ENCODE peak calls at places on chromosomes 13 and 19, in seven cellular contexts. I, Z, S, V, D, K and N are unnamed samples.

GRCh38 chr19:16421982-16422381 is 49.8 kb downstream of the EPS15L1 start:
- DNase-seq in D (no peak), Z (no peak), V (no peak), I (no peak), S (no peak), K (no peak), N (no peak)

GRCh38 chr19:41456342-41456918 is 13.5 kb downstream of the ERICH4 start:
- DNase-seq in Z (no peak), S (peak), I (no peak), V (no peak), D (no peak), K (no peak), N (no peak)

GRCh38 chr13:98044301-98044700 is 90.8 kb downstream of the IPO5 start:
- DNase-seq in D (no peak), Z (no peak), I (no peak), S (no peak), K (no peak), V (no peak), N (no peak)

GRCh38 chr13:63628310-63628709 is 2212.7 kb upstream of the PCDH20 start:
- DNase-seq in Z (no peak), K (no peak), S (no peak), D (no peak), I (no peak), V (no peak), N (no peak)

GRCh38 chr13:94390881-94391280 is 88.6 kb downstream of the DCT start:
- DNase-seq in Z (no peak), I (no peak), D (no peak), S (no peak), K (no peak), V (no peak), N (no peak)

GRCh38 chr19:44552324-44552723 is 22.8 kb upstream of the CEACAM20 start:
- DNase-seq in Z (peak), D (no peak), V (no peak), I (no peak), S (no peak), K (no peak), N (no peak)

GRCh38 chr13:83878691-83879410 is 3.4 kb downstream of the SLITRK1 start:
- DNase-seq in Z (no peak), I (peak), S (no peak), K (no peak), V (no peak), D (no peak), N (no peak)

GRCh38 chr19:21256722-21257121 is 72.5 kb downstream of the ZNF708 start:
- DNase-seq in V (no peak), K (no peak), Z (no peak), S (no peak), I (no peak), D (no peak), N (no peak)

GRCh38 chr19:13956365-13956744 is 4.0 kb downstream of the DCAF15 start:
- DNase-seq in V (no peak), S (no peak), Z (no peak), K (no peak), D (no peak), I (peak), N (no peak)

GRCh38 chr19:10289167-10289835 is 451 bp upstream of the ICAM5 start:
- DNase-seq in Z (no peak), V (no peak), D (peak), K (no peak), I (peak), S (peak), N (peak)

GRCh38 chr13:48266967-48267639 is 34.1 kb downstream of the ITM2B start:
- DNase-seq in V (no peak), K (no peak), S (no peak), D (no peak), Z (no peak), I (no peak), N (no peak)

GRCh38 chr13:110294146-110294545 is 12.8 kb downstream of the COL4A1 start:
- DNase-seq in I (no peak), Z (no peak), K (no peak), V (peak), D (no peak), S (no peak), N (no peak)

GRCh38 chr19:47609885-47610545 is 1.1 kb downstream of the BICRA start:
- DNase-seq in S (no peak), K (peak), Z (peak), I (peak), V (peak), D (peak), N (peak)

GRCh38 chr13:110524484-110525254 is 36.9 kb downstream of the RAB20 start:
- DNase-seq in Z (peak), V (peak), K (no peak), S (no peak), I (no peak), D (no peak), N (no peak)

GRCh38 chr13:64158910-64159309 is 2743.3 kb upstream of the PCDH20 start:
- DNase-seq in D (no peak), K (no peak), Z (no peak), S (no peak), V (no peak), I (no peak), N (no peak)

GRCh38 chr13:99379856-99380255 is 72.7 kb upstream of the GPR183 start:
- DNase-seq in K (no peak), S (no peak), I (no peak), D (no peak), V (no peak), Z (no peak), N (no peak)

GRCh38 chr13:106570354-106570822 is 2.5 kb upstream of the ARGLU1 start:
- DNase-seq in V (peak), K (peak), Z (peak), S (no peak), D (peak), I (peak), N (peak)

GRCh38 chr13:79722885-79723445 is 242.0 kb downstream of the NDFIP2 start:
- DNase-seq in Z (no peak), D (no peak), I (no peak), S (no peak), K (no peak), V (peak), N (no peak)

GRCh38 chr13:111919826-111920225 is 147.1 kb upstream of the SOX1 start:
- DNase-seq in I (no peak), S (no peak), Z (no peak), K (no peak), D (no peak), V (no peak), N (no peak)

GRCh38 chr13:109812375-109812774 is 26.0 kb upstream of the IRS2 start:
- DNase-seq in I (peak), K (no peak), D (no peak), S (no peak), Z (no peak), V (no peak), N (no peak)

GRCh38 chr19:46416077-46416709 is 2.8 kb upstream of the CCDC8 start:
- DNase-seq in D (no peak), K (no peak), S (peak), Z (peak), V (peak), I (peak), N (no peak)

GRCh38 chr19:14003279-14004051 is 2.7 kb downstream of the RFX1 start:
- DNase-seq in D (no peak), S (no peak), I (peak), Z (no peak), K (no peak), V (no peak), N (no peak)

GRCh38 chr19:27746691-27747380 is 1466.1 kb downstream of the UQCRFS1 start:
- DNase-seq in V (peak), K (no peak), Z (peak), I (peak), D (no peak), S (no peak), N (no peak)

GRCh38 chr13:43195551-43195950 is 172.2 kb downstream of the DNAJC15 start:
- DNase-seq in V (no peak), S (no peak), D (no peak), I (no peak), Z (no peak), K (no peak), N (no peak)

GRCh38 chr19:58557253-58558065 is 952 bp downstream of the UBE2M start:
- DNase-seq in K (no peak), D (no peak), S (no peak), V (peak), Z (no peak), I (peak), N (no peak)

GRCh38 chr13:70723732-70724131 is 615.5 kb upstream of the KLHL1 start:
- DNase-seq in I (no peak), Z (no peak), V (no peak), S (no peak), K (no peak), D (no peak), N (no peak)

DNA sequence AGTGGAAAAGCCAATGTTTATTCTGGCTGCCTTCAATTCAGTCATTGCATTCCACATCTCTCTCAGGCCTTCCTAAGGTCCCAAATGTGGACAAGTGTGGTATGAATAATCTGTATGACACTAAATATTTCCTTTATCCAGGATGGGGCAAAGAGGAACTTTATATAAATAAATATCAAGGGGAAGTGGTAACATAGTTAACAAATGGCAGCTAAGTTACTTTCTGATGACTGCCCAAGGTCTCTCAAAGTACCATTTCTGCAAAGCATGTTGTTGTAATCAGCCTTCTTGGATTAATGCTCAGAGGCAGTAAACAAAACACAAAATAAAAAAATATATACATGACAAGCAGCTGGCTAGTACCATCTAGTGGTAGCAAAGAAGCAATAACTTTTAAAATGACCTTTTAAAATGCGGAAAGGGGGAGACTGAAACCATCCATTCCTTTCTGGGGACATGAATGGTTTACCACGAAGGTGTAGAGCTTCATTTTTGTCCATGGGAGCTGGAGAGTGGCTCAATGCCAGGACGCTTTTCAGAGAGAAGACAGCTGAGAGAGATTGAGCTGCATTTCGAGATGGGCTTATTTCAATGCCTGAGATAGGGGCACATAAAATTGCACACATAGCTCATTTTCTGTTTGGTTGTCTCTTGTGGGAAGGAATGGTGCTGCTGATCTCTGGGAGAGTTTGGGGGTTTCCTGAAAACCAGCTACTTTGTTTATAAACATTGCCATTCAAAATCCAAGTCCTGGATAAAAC is 259.2 kb downstream of the RFC3 start:
- DNase-seq in D (no peak), Z (no peak), I (no peak), S (peak), V (no peak), K (no peak), N (no peak)
- TF ChIP-seq CTCF in D (no peak), Z (peak), I (peak), S (peak), V (peak), K (no peak), N (no peak)

DNA sequence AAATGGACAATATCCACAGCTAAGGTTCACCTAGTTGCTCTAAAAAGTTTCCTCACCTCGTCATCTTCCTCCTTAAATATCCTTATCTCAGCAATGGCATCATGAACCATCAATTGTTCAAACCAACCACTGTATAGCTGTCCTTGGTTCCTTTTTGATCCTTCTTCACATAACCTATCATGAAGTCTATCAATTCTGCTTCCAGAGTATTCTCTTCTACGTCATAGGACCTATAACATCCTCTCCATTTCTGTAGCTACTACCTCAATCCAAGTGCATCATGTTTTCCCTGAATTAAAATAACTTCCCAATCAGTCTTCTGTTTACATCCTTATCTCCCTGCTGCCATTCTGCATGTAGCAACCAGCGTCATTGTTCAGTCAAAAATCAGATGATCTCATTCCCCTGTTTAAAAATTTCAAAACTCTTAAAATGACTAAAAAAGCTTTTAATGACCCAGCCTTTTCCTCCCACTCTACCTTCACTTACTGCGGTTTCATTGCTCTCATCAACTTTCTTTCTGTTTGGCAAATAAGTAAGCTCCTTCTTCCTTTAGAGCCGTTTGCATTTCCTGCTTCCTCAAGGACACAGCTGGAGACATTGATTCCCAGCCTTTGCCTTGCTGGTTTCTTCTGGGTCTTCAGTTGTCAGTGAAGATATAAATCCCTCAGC is 223.9 kb upstream of the MIR17HG start:
- DNase-seq in D (no peak), S (no peak), V (no peak), K (no peak), I (no peak), Z (no peak), N (no peak)
- TF ChIP-seq CTCF in D (no peak), S (no peak), V (no peak), K (no peak), I (no peak), Z (no peak), N (no peak)

GRCh38 chr13:77827350-77827749 is 91.3 kb downstream of the EDNRB start:
- DNase-seq in V (no peak), S (no peak), D (no peak), K (no peak), Z (no peak), I (no peak), N (no peak)
- TF ChIP-seq CTCF in V (no peak), S (no peak), D (no peak), K (no peak), Z (no peak), I (no peak), N (no peak)

DNA sequence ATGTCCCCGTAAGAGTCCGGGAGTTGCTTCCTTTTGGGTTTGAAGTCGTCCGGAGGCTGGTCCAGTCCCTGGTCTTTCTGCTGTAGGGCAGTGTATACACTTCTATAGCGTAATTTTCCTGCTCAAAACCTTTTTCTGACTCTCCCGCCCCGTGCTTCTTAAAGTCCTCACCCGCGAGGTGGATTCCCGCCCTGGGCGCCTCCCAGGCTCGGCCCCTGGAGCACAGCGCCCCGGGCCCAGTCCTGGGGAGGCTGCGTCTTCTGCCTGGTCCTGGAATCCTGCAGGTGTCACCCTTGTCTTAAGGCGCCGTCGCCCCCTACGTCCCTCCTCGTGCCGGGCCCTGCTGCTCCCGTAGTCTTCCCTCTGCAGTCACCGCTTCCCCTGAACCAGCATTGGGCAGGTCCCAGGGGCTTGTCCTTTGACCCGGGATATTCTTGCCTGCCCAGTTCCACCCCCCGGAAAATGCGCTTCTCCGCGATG is 34.4 kb upstream of the ZNF808 start:
- DNase-seq in S (no peak), D (no peak), V (no peak), Z (peak), K (no peak), I (no peak), N (no peak)
- TF ChIP-seq CTCF in S (no peak), D (no peak), V (no peak), Z (no peak), K (no peak), I (peak), N (no peak)

GRCh38 chr13:81677857-81678256 is 1336.9 kb upstream of the SPRY2 start:
- DNase-seq in S (no peak), Z (no peak), I (no peak), K (no peak), V (no peak), D (no peak), N (no peak)

GRCh38 chr13:81686877-81687276 is 1346.0 kb upstream of the SPRY2 start:
- DNase-seq in V (no peak), I (no peak), K (no peak), Z (no peak), S (peak), D (no peak), N (no peak)

GRCh38 chr13:81683526-81683925 is 1342.6 kb upstream of the SPRY2 start:
- DNase-seq in V (no peak), Z (no peak), I (no peak), D (no peak), K (no peak), S (no peak), N (no peak)
- TF ChIP-seq CTCF in V (no peak), Z (no peak), I (no peak), D (no peak), K (no peak), S (no peak), N (no peak)

DNA sequence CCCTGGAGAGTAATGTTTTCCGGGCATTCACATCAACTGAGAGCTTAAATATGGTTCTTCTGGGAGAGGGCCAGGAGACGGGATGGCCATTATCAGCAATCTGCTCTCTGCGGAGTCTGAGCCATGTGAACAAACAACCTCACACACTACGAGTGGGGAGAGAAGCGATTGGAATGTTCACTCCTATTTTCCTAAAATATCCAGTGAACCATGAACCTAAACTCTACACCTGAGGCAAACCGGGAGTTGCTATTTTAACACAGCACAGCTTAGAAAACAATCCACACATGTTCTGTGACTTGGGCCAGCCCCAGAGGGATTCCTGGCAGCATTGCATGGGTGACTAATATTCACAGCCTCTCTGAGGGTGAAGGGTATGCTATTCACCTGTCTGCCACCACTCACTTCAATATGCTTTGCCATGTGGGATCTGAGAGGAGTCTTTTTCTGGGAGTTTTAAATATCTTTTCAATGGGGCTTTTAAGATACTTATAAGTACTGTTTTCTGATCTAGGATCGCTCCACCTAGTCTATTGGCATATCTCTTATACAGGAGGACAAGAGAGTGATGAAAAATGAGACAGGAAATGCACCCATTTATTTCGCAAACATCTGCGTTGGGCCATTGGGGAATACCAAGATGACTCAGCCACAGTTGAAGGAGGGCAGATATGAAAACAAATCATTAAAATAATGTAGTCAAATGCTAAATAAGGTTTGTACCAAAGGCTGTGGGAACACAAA is 72.6 kb upstream of the SERP2 start:
- DNase-seq in S (peak), V (peak), K (peak), D (no peak), I (no peak), Z (no peak), N (no peak)
- TF ChIP-seq CTCF in S (no peak), V (no peak), K (no peak), D (no peak), I (no peak), Z (no peak), N (no peak)

GRCh38 chr19:52296773-52297600 is at the start of gene ZNF480:
- DNase-seq in Z (peak), K (peak), S (no peak), I (peak), D (peak), V (peak), N (peak)
- TF ChIP-seq CTCF in Z (no peak), K (no peak), S (no peak), I (peak), D (no peak), V (no peak), N (no peak)

GRCh38 chr19:31262673-31263308 is 86.4 kb downstream of the TSHZ3 start:
- DNase-seq in V (no peak), D (no peak), S (no peak), K (no peak), I (peak), Z (no peak), N (no peak)
- TF ChIP-seq CTCF in V (no peak), D (no peak), S (no peak), K (no peak), I (no peak), Z (no peak), N (no peak)

DNA sequence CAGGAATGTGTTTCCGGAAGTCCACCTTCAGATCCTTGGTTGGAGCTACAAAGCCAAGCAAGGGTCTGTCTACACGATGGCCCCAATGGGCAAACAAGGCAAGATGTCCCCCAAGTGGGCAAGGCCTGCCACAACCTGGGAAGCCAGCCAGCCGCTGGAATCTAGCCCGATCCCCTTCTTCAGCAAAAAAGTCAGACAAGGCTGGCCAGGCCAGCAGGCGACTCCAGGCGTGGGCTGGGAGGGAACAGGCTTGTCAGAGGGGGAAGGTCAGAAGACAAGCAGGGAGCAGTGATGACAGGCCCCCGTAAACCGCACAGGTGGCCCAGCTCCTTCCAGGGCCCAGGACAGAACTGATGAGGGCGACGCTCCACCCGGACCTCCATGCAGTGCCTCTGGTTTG is 69.7 kb upstream of the WASF3 start:
- DNase-seq in Z (no peak), S (no peak), V (peak), K (no peak), D (no peak), I (no peak), N (no peak)
- TF ChIP-seq CTCF in Z (no peak), S (no peak), V (no peak), K (no peak), D (no peak), I (no peak), N (no peak)